ENCODE peak calls at places on chromosome 7, in seven cellular contexts. A is IMR-90, M is H9, S is neuronal stem cell, K is H1, G is mesendoderm, E is trophoblast cell. Y is an unnamed sample. For H3K27me3, the result is how much of the 10 kb centered on the place peaks cover.

GRCh38 chr7:156000601-156001396 is 188.5 kb upstream of the SHH start:
- DNase-seq in M (peak), K (peak), S (no peak), A (no peak), G (no peak), E (no peak), Y (no peak)

GRCh38 chr7:33764752-33765451 is 140.4 kb upstream of the BMPER start:
- DNase-seq in S (no peak), K (no peak), E (peak), G (peak), M (no peak), A (peak), Y (peak)

GRCh38 chr7:46220066-46220630 is 299.1 kb upstream of the IGFBP3 start:
- DNase-seq in K (peak), M (no peak), G (no peak), E (peak), S (no peak), A (peak), Y (peak)

GRCh38 chr7:99365318-99366141 is 9.0 kb upstream of the ARPC1B start:
- DNase-seq in E (peak), A (no peak), G (peak), K (peak), M (peak), S (no peak), Y (no peak)

GRCh38 chr7:29563590-29564454 is at the start of gene PRR15:
- DNase-seq in K (peak), M (peak), G (peak), S (no peak), A (no peak), E (peak), Y (peak)

GRCh38 chr7:4629287-4629905 is 52.7 kb upstream of the FOXK1 start:
- DNase-seq in E (no peak), K (no peak), S (no peak), G (no peak), A (no peak), M (no peak), Y (no peak)

GRCh38 chr7:134613623-134614347 is 32.9 kb upstream of the BPGM start:
- DNase-seq in S (no peak), A (peak), K (no peak), E (no peak), G (no peak), M (no peak), Y (peak)

GRCh38 chr7:149771696-149772235 is 1.6 kb downstream of the ZNF467 start:
- DNase-seq in S (peak), E (peak), M (peak), K (peak), G (peak), A (peak), Y (peak)

GRCh38 chr7:137577184-137577583 is 233.7 kb upstream of the PTN start:
- DNase-seq in M (no peak), S (no peak), A (no peak), K (no peak), G (peak), E (no peak), Y (no peak)
- H2AK5ac ChIP-seq in M (no peak), S (no peak), A (no peak), K (no peak), G (no peak), E (no peak), Y (peak)

DNA sequence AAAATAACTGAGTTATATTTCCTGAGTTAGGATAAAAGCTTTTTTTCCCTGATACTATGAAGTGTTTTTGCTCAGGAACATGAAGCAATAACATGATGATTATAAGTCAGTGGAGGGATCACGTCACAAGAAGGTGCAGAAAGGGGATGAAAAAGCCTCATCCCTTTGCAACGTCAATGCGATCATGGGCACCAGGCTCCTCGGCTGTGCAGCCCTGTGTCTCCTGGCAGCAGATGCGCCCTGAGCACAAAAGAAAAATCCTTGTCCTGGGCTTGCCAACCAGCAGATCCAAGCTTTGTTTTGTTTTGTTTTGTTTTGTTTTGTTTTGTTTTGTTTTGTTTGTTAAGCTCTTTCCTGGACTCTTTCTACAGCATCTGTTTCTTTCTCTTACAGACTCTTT is 103.5 kb upstream of the PRSS1 start:
- DNase-seq in M (no peak), K (no peak), A (no peak), S (no peak), E (no peak), G (no peak), Y (no peak)
- H3K27me3 ChIP-seq in M (under half), K (under half), A (under half), S (under half), E (under half), G (under half), Y (half or more)

DNA sequence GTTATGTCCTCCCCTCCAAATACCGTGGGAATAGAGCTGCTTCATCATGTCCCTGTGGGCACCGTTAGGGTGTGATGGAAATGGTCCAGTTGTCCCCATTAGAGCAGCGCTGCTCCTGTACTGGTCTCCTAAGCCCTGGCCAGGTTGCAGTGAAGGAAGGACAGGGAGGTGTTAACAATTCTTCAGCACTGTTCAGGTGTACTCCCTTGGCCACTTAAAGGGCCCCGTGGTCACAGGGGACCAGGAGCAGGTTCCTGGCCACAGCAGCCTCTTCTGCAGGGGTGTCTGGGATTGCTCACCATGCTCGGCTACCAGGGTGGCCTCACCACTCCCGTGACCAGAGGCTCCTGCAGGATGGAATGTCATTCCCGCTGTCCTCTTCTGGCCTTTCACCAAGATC is 65.8 kb downstream of the MINDY4 start:
- DNase-seq in K (no peak), S (no peak), M (peak), E (no peak), A (no peak), G (no peak), Y (no peak)
- H2AK5ac ChIP-seq in K (no peak), S (no peak), M (no peak), E (no peak), A (no peak), G (no peak), Y (no peak)

DNA sequence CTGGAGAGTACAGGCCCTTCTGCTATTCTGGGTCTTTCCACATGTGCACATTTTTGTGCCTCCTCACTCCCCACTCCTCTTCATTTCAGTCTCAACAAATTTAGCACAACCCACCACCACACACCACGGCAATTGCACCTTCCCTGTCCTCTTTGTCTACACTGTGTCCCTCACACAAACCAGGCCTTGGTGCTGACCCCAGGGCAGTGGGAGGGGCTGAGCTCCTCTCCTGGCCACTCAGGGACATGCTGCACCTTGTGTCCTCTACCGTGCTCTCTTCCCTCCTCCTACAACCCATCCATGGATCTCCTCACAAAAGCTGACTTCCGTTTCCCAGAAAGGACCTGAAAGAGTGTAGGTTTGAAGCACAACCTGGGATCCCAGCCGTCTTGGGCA is 90.9 kb upstream of the IKZF1 start:
- DNase-seq in G (no peak), M (no peak), A (no peak), E (no peak), S (no peak), K (no peak), Y (no peak)
- H3K27me3 ChIP-seq in G (under half), M (under half), A (under half), E (under half), S (under half), K (under half), Y (under half)

GRCh38 chr7:32293833-32294232 is 196.3 kb downstream of the LSM5 start:
- DNase-seq in E (no peak), A (no peak), G (no peak), K (peak), S (no peak), M (no peak), Y (no peak)

GRCh38 chr7:32299133-32299702 is 191.0 kb downstream of the LSM5 start:
- DNase-seq in M (peak), G (peak), S (peak), K (peak), E (no peak), A (no peak), Y (peak)

GRCh38 chr7:32301427-32301826 is 188.8 kb downstream of the LSM5 start:
- DNase-seq in S (no peak), E (no peak), G (no peak), K (no peak), M (no peak), A (no peak), Y (no peak)

GRCh38 chr7:32298403-32299132 is 191.6 kb downstream of the LSM5 start:
- DNase-seq in M (no peak), K (peak), S (peak), G (peak), A (no peak), E (no peak), Y (peak)
- H2AK5ac ChIP-seq in M (no peak), K (no peak), S (no peak), G (no peak), A (no peak), E (no peak), Y (no peak)

Y was measured in mesenchymal stem cell.